ENCODE peak calls at places on chromosomes 13 and 19, in six cellular contexts. Y is body of pancreas; P is CD8-positive, alpha-beta memory T cell; U is C1 segment of cervical spinal cord; Z is stimulated activated CD8-positive, alpha-beta memory T cell treated with anti-CD3 and anti-CD28 coated beads, Interleukin-7, amount 100 ng/mL, for 4 hours; B is AG09319. Q is an unnamed sample.

GRCh38 chr13:97261254-97262015 is 39.3 kb downstream of the MBNL2 start:
- DNase-seq in Y (no peak), U (no peak), P (no peak), Z (peak), B (no peak), Q (no peak)

GRCh38 chr13:83515267-83515666 is 367.0 kb downstream of the SLITRK1 start:
- DNase-seq in Y (no peak), Z (no peak), U (no peak), P (no peak), B (no peak), Q (no peak)

GRCh38 chr19:46000497-46001246 is 5.4 kb downstream of the CCDC61 start:
- DNase-seq in U (peak), B (no peak), Y (peak), P (peak), Z (peak), Q (peak)

GRCh38 chr13:41059896-41060722 is 1.2 kb upstream of the WBP4 start:
- DNase-seq in P (peak), Z (peak), U (peak), B (peak), Y (peak), Q (peak)

GRCh38 chr13:26425439-26426358 is 131.8 kb upstream of the WASF3 start:
- DNase-seq in Y (peak), Z (no peak), P (no peak), U (no peak), B (no peak), Q (no peak)

GRCh38 chr19:30744741-30745475 is 372.7 kb downstream of the ZNF536 start:
- DNase-seq in B (no peak), P (no peak), Y (no peak), U (no peak), Z (no peak), Q (no peak)

GRCh38 chr13:113298001-113298945 is 1.2 kb downstream of the LAMP1 start:
- DNase-seq in Z (no peak), Y (no peak), U (no peak), B (no peak), P (no peak), Q (no peak)

GRCh38 chr13:24348385-24348784 is 39.0 kb downstream of the C1QTNF9 start:
- DNase-seq in U (no peak), Z (no peak), Y (no peak), B (no peak), P (no peak), Q (no peak)

GRCh38 chr19:1466018-1466460 is 13.0 kb downstream of the C19orf25 start:
- DNase-seq in U (no peak), B (no peak), P (no peak), Y (no peak), Z (no peak), Q (no peak)